ENCODE peak calls at places on chromosomes 16 and 17, in ten cellular contexts. C, Q, K, X, N, R, Z, M, F and H are unnamed samples.

GRCh38 chr17:51585514-51586104 is 325.3 kb downstream of the UTP18 start:
- DNase-seq in M (no peak), N (no peak), C (no peak), Z (peak; percentile 5), K (peak; percentile 12), X (no peak), F (peak; percentile 7), Q (peak; percentile 42), R (no peak), H (no peak)

GRCh38 chr16:85800321-85800669 is 800 bp downstream of the COX4I1 start:
- DNase-seq in C (no peak), M (no peak), Q (no peak), Z (no peak), R (peak; percentile 25), X (no peak), F (no peak), N (peak; percentile 28), K (no peak), H (no peak)

GRCh38 chr17:79975498-79976134 is 60.1 kb downstream of the TBC1D16 start:
- DNase-seq in C (no peak), Q (no peak), F (no peak), K (no peak), N (no peak), M (no peak), X (no peak), Z (no peak), R (no peak), H (no peak)

GRCh38 chr16:77111057-77111456 is 79.9 kb upstream of the MON1B start:
- DNase-seq in C (no peak), M (no peak), F (no peak), N (no peak), R (no peak), K (no peak), Q (no peak), X (no peak), Z (no peak), H (no peak)

GRCh38 chr16:28985206-28985605 is 354 bp downstream of the LAT start:
- DNase-seq in F (no peak), K (no peak), C (no peak), M (no peak), Q (no peak), X (no peak), N (peak; percentile 51), Z (no peak), R (no peak), H (peak; percentile 72)

GRCh38 chr17:39608142-39608541 is 422 bp upstream of the NEUROD2 start:
- DNase-seq in C (no peak), R (no peak), F (no peak), Z (no peak), K (no peak), Q (no peak), X (no peak), M (no peak), N (no peak), H (peak; percentile 46)

GRCh38 chr17:7997186-7997585 is 5.2 kb upstream of the GUCY2D start:
- DNase-seq in M (no peak), K (peak; percentile 4), X (no peak), R (peak; percentile 41), F (peak; percentile 21), Z (no peak), C (peak; percentile 36), N (peak; percentile 47), Q (peak; percentile 45), H (no peak)

GRCh38 chr16:17532338-17532995 is 61.7 kb upstream of the XYLT1 start:
- DNase-seq in N (no peak), M (no peak), R (no peak), X (no peak), C (no peak), Z (no peak), F (no peak), Q (no peak), K (no peak), H (no peak)

GRCh38 chr16:67651039-67651438 is 6.1 kb downstream of the CARMIL2 start:
- DNase-seq in C (no peak), Z (no peak), R (no peak), F (no peak), Q (no peak), M (peak; percentile 28), X (no peak), N (no peak), K (no peak), H (peak; percentile 46)

GRCh38 chr17:1026599-1026975 is 29.7 kb downstream of the TIMM22 start:
- DNase-seq in Z (no peak), F (no peak), R (no peak), N (no peak), C (no peak), X (no peak), Q (no peak), K (no peak), M (no peak), H (no peak)

GRCh38 chr17:57165754-57166153 is 80.7 kb downstream of the AKAP1 start:
- DNase-seq in X (no peak), F (no peak), M (no peak), R (no peak), C (no peak), Z (no peak), N (no peak), K (no peak), Q (no peak), H (no peak)